ENCODE peak calls at places on chromosomes 13 and 19, in eight cellular contexts. K is gastrocnemius medialis, T is stomach, P is H1, N is GM23248, M is Peyer's patch, L is transverse colon, U is fibroblast of lung. J is an unnamed sample.
A peak's percentile ranks its signal among the peaks of the same experiment; 100 is the strongest.

GRCh38 chr13:33110713-33111413 is 94.6 kb downstream of the KL start:
- DNase-seq in K (peak; percentile 35), T (no peak), P (no peak), N (peak; percentile 52), M (peak; percentile 32), L (no peak), U (peak; percentile 75), J (no peak)

GRCh38 chr13:92097337-92097903 is 699.0 kb downstream of the GPC5 start:
- DNase-seq in K (no peak), T (no peak), P (no peak), N (no peak), M (no peak), L (no peak), U (peak; percentile 1), J (no peak)

GRCh38 chr13:25756916-25757315 is 294.9 kb downstream of the SHISA2 start:
- DNase-seq in K (no peak), T (no peak), P (no peak), N (no peak), M (no peak), L (no peak), U (no peak), J (no peak)

GRCh38 chr19:50921391-50922315 is 10.5 kb upstream of the KLK4 start:
- DNase-seq in K (no peak), T (no peak), P (no peak), N (no peak), M (no peak), L (no peak), U (no peak), J (no peak)

GRCh38 chr19:52335768-52336116 is 301 bp upstream of the ZNF610 start:
- DNase-seq in K (no peak), T (no peak), P (no peak), N (no peak), M (no peak), L (no peak), U (no peak), J (no peak)

GRCh38 chr13:79673310-79673992 is 192.5 kb downstream of the NDFIP2 start:
- DNase-seq in K (peak; percentile 60), T (no peak), P (no peak), N (no peak), M (no peak), L (no peak), U (no peak), J (peak; percentile 75)

GRCh38 chr19:41424335-41425173 is 2.6 kb downstream of the B3GNT8 start:
- DNase-seq in K (no peak), T (no peak), P (no peak), N (no peak), M (no peak), L (no peak), U (no peak), J (no peak)

GRCh38 chr19:1136201-1136600 is 32.4 kb downstream of the GPX4 start:
- DNase-seq in K (no peak), T (no peak), P (no peak), N (no peak), M (peak; percentile 54), L (peak; percentile 76), U (no peak), J (no peak)

GRCh38 chr13:99527346-99527745 is 26.1 kb downstream of the TM9SF2 start:
- DNase-seq in K (no peak), T (no peak), P (no peak), N (no peak), M (no peak), L (no peak), U (no peak), J (no peak)

GRCh38 chr13:29994911-29995601 is 144.6 kb upstream of the UBL3 start:
- DNase-seq in K (no peak), T (no peak), P (no peak), N (peak; percentile 74), M (no peak), L (no peak), U (no peak), J (no peak)

GRCh38 chr19:35549174-35549788 is 3.9 kb downstream of the TMEM147 start:
- DNase-seq in K (peak; percentile 47), T (peak; percentile 63), P (no peak), N (peak; percentile 84), M (peak; percentile 36), L (peak; percentile 56), U (peak; percentile 50), J (peak; percentile 67)

DNA sequence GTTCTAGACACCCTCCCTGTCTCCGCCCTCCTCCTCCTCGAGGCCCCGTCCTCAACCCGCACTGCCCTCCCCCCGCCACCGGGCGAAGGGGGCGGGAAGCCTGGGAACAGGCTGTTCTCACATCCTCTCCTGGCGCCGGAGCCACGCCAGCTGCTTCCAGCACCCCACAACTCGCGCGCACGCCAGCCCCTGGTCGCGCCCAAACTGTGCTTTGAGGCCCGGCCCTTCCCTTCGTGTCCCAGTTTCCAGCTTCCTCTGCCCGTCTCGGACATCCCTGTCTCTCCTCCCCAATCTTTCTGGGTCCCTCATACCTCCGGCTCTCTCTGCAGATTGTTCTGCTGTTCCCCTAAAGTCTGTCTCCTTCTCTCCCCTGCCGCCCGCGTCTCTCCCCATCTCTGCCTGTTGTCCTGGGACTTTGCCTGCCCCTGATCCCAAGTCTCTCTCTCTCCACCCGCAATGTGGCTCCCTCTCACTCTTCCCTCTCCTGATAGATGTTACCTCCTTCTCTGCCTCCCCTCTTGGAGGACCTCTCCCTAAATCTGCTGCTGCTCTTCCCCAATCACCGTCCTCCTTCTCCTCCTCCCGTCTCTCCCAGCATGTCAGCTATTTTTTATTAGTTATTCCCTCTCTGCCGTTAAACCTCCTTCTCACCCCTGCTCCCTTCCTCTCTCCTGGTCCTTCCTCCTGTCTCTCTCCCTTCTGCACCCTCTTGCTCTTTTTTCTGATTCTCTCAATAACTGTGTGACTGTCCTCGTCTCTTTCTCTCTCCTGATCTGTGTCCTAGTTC is 14.2 kb downstream of the DPF1 start:
- DNase-seq in K (peak; percentile 73), T (peak; percentile 49), P (no peak), N (peak; percentile 73), M (peak; percentile 25), L (peak; percentile 47), U (peak; percentile 43), J (peak; percentile 54)
- H3K4me3 ChIP-seq in K (peak overlapping the region; percentile 20), T (peak overlapping the region; percentile 17), P (peak overlapping the region; percentile 52), N (peak overlapping the region; percentile 56), M (no peak overlapping the region), L (no peak overlapping the region), U (no peak overlapping the region), J (no peak overlapping the region)

GRCh38 chr19:13847900-13848677 is 28.8 kb upstream of the NANOS3 start:
- DNase-seq in K (no peak), T (no peak), P (no peak), N (no peak), M (no peak), L (no peak), U (no peak), J (no peak)

GRCh38 chr19:13849991-13850909 is 26.7 kb upstream of the NANOS3 start:
- DNase-seq in K (peak; percentile 74), T (peak; percentile 88), P (no peak), N (peak; percentile 89), M (no peak), L (peak; percentile 86), U (peak; percentile 56), J (peak; percentile 80)

GRCh38 chr19:13850910-13851753 is 25.8 kb upstream of the NANOS3 start:
- DNase-seq in K (peak; percentile 95), T (peak; percentile 83), P (no peak), N (peak; percentile 96), M (no peak), L (peak; percentile 86), U (peak; percentile 96), J (peak; percentile 77)

GRCh38 chr19:13848811-13849241 is 28.1 kb upstream of the NANOS3 start:
- DNase-seq in K (no peak), T (no peak), P (no peak), N (no peak), M (no peak), L (no peak), U (no peak), J (no peak)

DNA sequence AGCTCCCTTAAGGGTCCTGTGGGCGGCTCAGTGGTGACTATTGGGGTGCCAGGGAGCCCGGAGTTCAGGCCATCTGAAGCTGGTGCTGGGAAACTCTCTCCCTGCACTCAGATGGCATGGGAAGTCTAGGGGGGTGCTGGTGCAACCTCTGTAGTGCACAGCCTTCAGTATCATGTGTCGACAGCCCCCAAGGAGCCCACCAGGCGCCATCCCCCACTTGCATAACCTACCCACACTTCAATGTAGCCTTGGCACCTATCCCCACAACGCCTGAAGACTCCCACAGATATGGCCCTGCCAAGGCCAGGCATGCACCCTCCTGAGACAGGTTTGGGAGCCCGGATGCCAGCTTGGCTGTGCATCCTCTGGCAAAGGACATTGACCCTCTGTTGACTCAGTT is 27.7 kb upstream of the NANOS3 start:
- DNase-seq in K (no peak), T (no peak), P (no peak), N (no peak), M (no peak), L (no peak), U (no peak), J (no peak)
- H3K27ac ChIP-seq in K (peak overlapping the region; percentile 99), T (peak overlapping the region; percentile 51), P (no peak overlapping the region), N (peak overlapping the region; percentile 100), M (peak overlapping the region; percentile 91), L (peak overlapping the region; percentile 100), U (peak overlapping the region; percentile 49), J (peak overlapping the region; percentile 100)

GRCh38 chr19:11194657-11195056 is 2.7 kb downstream of the KANK2 start:
- DNase-seq in K (no peak), T (no peak), P (no peak), N (no peak), M (no peak), L (no peak), U (no peak), J (no peak)
- H3K4me3 ChIP-seq in K (peak overlapping the region; percentile 23), T (peak overlapping the region; percentile 77), P (no peak overlapping the region), N (peak overlapping the region; percentile 90), M (peak overlapping the region; percentile 7), L (peak overlapping the region; percentile 53), U (peak overlapping the region; percentile 37), J (peak overlapping the region; percentile 2)

DNA sequence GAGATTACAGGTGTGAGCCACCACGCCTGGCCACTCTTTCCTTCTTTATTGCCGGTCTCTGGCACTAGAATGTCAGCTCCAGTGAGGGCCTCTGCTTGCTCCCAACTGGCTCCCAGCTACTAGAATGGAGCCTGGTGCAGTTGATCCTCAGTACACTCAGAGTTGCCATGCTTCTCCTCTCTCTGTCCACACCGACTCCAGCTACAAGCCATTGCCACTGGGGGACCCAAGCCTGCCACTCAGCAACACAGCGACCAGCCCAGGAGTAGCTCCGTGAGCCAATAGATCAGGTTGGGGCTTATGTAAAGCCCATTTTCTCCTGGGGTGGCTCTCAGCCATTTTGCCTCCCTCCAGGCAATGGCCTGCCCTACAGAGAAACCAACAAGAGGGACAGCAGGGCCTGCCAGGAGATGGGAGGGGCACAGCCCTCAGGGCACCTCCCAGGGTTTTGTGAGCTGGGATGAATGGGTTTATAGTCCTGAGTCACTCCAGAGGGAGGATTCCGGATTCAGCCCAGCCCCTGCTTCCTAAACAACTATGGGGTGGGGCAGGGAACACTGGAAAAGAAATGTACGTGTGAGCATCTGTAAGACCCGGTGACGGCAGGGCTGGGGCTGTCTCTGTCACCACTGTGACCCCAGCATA is 36.5 kb downstream of the OPA3 start:
- DNase-seq in K (no peak), T (no peak), P (no peak), N (peak; percentile 86), M (no peak), L (peak; percentile 85), U (peak; percentile 19), J (no peak)
- H3K27ac ChIP-seq in K (no peak overlapping the region), T (no peak overlapping the region), P (no peak overlapping the region), N (no peak overlapping the region), M (no peak overlapping the region), L (peak overlapping the region; percentile 69), U (no peak overlapping the region), J (no peak overlapping the region)

GRCh38 chr19:17109300-17109699 is 33.7 kb downstream of the MYO9B start:
- DNase-seq in K (no peak), T (no peak), P (no peak), N (no peak), M (no peak), L (no peak), U (no peak), J (no peak)
- H3K4me3 ChIP-seq in K (no peak overlapping the region), T (no peak overlapping the region), P (no peak overlapping the region), N (no peak overlapping the region), M (peak overlapping the region; percentile 6), L (no peak overlapping the region), U (no peak overlapping the region), J (no peak overlapping the region)

J was measured in thyroid gland.